ENCODE peak calls at places on chromosomes 4 and X, in five cellular contexts. One of them, this sample, is unnamed.

GRCh38 chr4:26624042-26624441 is 40.2 kb downstream of the TBC1D19 start:
- DNase-seq in foreskin fibroblast: peak
- DNase-seq in endodermal cell: no peak
- DNase-seq in DND-41: no peak
- DNase-seq in heart left ventricle: no peak
- DNase-seq in this sample: no peak

GRCh38 chr4:183905081-183905592 is at the start of gene STOX2:
- DNase-seq in endodermal cell: peak
- DNase-seq in heart left ventricle: peak
- DNase-seq in foreskin fibroblast: no peak
- DNase-seq in DND-41: no peak
- DNase-seq in this sample: peak

GRCh38 chr4:92387459-92388069 is 83.8 kb downstream of the GRID2 start:
- DNase-seq in DND-41: no peak
- DNase-seq in endodermal cell: no peak
- DNase-seq in heart left ventricle: no peak
- DNase-seq in foreskin fibroblast: no peak
- DNase-seq in this sample: peak

GRCh38 chr4:8346838-8347605 is 77.5 kb downstream of the HTRA3 start:
- DNase-seq in foreskin fibroblast: no peak
- DNase-seq in DND-41: no peak
- DNase-seq in endodermal cell: peak
- DNase-seq in heart left ventricle: peak
- DNase-seq in this sample: no peak

GRCh38 chr4:119942806-119943205 is 123.8 kb downstream of the MAD2L1 start:
- DNase-seq in heart left ventricle: no peak
- DNase-seq in foreskin fibroblast: peak
- DNase-seq in endodermal cell: no peak
- DNase-seq in DND-41: no peak
- DNase-seq in this sample: no peak

GRCh38 chrX:85114776-85115175 is 111.1 kb downstream of the APOOL start:
- DNase-seq in endodermal cell: no peak
- DNase-seq in DND-41: no peak
- DNase-seq in heart left ventricle: no peak
- DNase-seq in foreskin fibroblast: no peak
- DNase-seq in this sample: no peak

GRCh38 chr4:154126276-154126675 is 337.4 kb upstream of the SFRP2 start:
- DNase-seq in endodermal cell: no peak
- DNase-seq in DND-41: no peak
- DNase-seq in heart left ventricle: no peak
- DNase-seq in foreskin fibroblast: peak
- DNase-seq in this sample: no peak

GRCh38 chrX:40759374-40759773 is 24.0 kb upstream of the MED14 start:
- DNase-seq in endodermal cell: no peak
- DNase-seq in heart left ventricle: no peak
- DNase-seq in DND-41: no peak
- DNase-seq in foreskin fibroblast: no peak
- DNase-seq in this sample: no peak

GRCh38 chr4:3212391-3213100 is 36.4 kb upstream of the MSANTD1 start:
- DNase-seq in heart left ventricle: peak
- DNase-seq in endodermal cell: no peak
- DNase-seq in foreskin fibroblast: no peak
- DNase-seq in DND-41: no peak
- DNase-seq in this sample: no peak

GRCh38 chrX:103704863-103705262 is 5.8 kb upstream of the TMEM31 start:
- DNase-seq in DND-41: no peak
- DNase-seq in endodermal cell: no peak
- DNase-seq in foreskin fibroblast: no peak
- DNase-seq in heart left ventricle: no peak
- DNase-seq in this sample: no peak

GRCh38 chrX:101417981-101418841 is 10.2 kb downstream of the HNRNPH2 start:
- DNase-seq in heart left ventricle: peak
- DNase-seq in DND-41: no peak
- DNase-seq in endodermal cell: peak
- DNase-seq in foreskin fibroblast: no peak
- DNase-seq in this sample: no peak

GRCh38 chr4:55237839-55238238 is 108.2 kb upstream of the SRD5A3 start:
- DNase-seq in endodermal cell: no peak
- DNase-seq in heart left ventricle: no peak
- DNase-seq in foreskin fibroblast: no peak
- DNase-seq in DND-41: no peak
- DNase-seq in this sample: peak

GRCh38 chrX:140157611-140158010 is 192.3 kb upstream of the CXorf66 start:
- DNase-seq in foreskin fibroblast: no peak
- DNase-seq in DND-41: no peak
- DNase-seq in endodermal cell: no peak
- DNase-seq in heart left ventricle: no peak
- DNase-seq in this sample: no peak

GRCh38 chr4:83334425-83335241 is at the start of gene HPSE:
- DNase-seq in DND-41: peak
- DNase-seq in heart left ventricle: peak
- DNase-seq in foreskin fibroblast: peak
- DNase-seq in endodermal cell: peak
- DNase-seq in this sample: peak

GRCh38 chr4:52813546-52813945 is 48.6 kb upstream of the RASL11B start:
- DNase-seq in DND-41: no peak
- DNase-seq in foreskin fibroblast: no peak
- DNase-seq in heart left ventricle: no peak
- DNase-seq in endodermal cell: no peak
- DNase-seq in this sample: no peak

GRCh38 chr4:179399054-179399782 is 1957.0 kb upstream of the AGA start:
- DNase-seq in endodermal cell: no peak
- DNase-seq in foreskin fibroblast: no peak
- DNase-seq in heart left ventricle: no peak
- DNase-seq in DND-41: no peak
- DNase-seq in this sample: no peak

GRCh38 chr4:113248320-113248719 is 198.9 kb downstream of the ANK2 start:
- DNase-seq in DND-41: no peak
- DNase-seq in endodermal cell: peak
- DNase-seq in foreskin fibroblast: no peak
- DNase-seq in heart left ventricle: no peak
- DNase-seq in this sample: no peak

GRCh38 chr4:151215295-151215694 is 61.7 kb upstream of the PRSS48 start:
- DNase-seq in DND-41: no peak
- DNase-seq in heart left ventricle: no peak
- DNase-seq in endodermal cell: no peak
- DNase-seq in foreskin fibroblast: no peak
- DNase-seq in this sample: no peak

GRCh38 chrX:69027181-69028005 is 137.9 kb downstream of the PJA1 start:
- DNase-seq in heart left ventricle: no peak
- DNase-seq in endodermal cell: peak
- DNase-seq in foreskin fibroblast: no peak
- DNase-seq in DND-41: no peak
- DNase-seq in this sample: no peak

GRCh38 chr4:125773502-125773901 is 458.7 kb downstream of the FAT4 start:
- DNase-seq in endodermal cell: no peak
- DNase-seq in foreskin fibroblast: no peak
- DNase-seq in DND-41: no peak
- DNase-seq in heart left ventricle: no peak
- DNase-seq in this sample: no peak

GRCh38 chr4:180840142-180840541 is 1403.1 kb upstream of the TENM3 start:
- DNase-seq in foreskin fibroblast: no peak
- DNase-seq in endodermal cell: no peak
- DNase-seq in heart left ventricle: no peak
- DNase-seq in DND-41: no peak
- DNase-seq in this sample: no peak

GRCh38 chr4:7429069-7429416 is 5.7 kb downstream of the PSAPL1 start:
- DNase-seq in DND-41: no peak
- DNase-seq in endodermal cell: no peak
- DNase-seq in foreskin fibroblast: no peak
- DNase-seq in heart left ventricle: peak
- DNase-seq in this sample: no peak

GRCh38 chr4:70754470-70754869 is 32.7 kb downstream of the RUFY3 start:
- DNase-seq in heart left ventricle: no peak
- DNase-seq in foreskin fibroblast: no peak
- DNase-seq in endodermal cell: no peak
- DNase-seq in DND-41: no peak
- DNase-seq in this sample: no peak

GRCh38 chr4:155761916-155762315 is 3.1 kb downstream of the GUCY1B1 start:
- DNase-seq in endodermal cell: no peak
- DNase-seq in heart left ventricle: no peak
- DNase-seq in foreskin fibroblast: no peak
- DNase-seq in DND-41: no peak
- DNase-seq in this sample: no peak

GRCh38 chr4:163892417-163892816 is 397.9 kb downstream of the TMA16 start:
- DNase-seq in endodermal cell: no peak
- DNase-seq in heart left ventricle: no peak
- DNase-seq in DND-41: no peak
- DNase-seq in foreskin fibroblast: no peak
- DNase-seq in this sample: no peak

GRCh38 chrX:46573331-46573895 is at the start of gene CHST7:
- DNase-seq in endodermal cell: peak
- DNase-seq in foreskin fibroblast: peak
- DNase-seq in DND-41: peak
- DNase-seq in heart left ventricle: peak
- DNase-seq in this sample: peak

GRCh38 chrX:137748827-137749226 is 182.9 kb downstream of the ZIC3 start:
- DNase-seq in DND-41: no peak
- DNase-seq in foreskin fibroblast: no peak
- DNase-seq in endodermal cell: peak
- DNase-seq in heart left ventricle: no peak
- DNase-seq in this sample: no peak

GRCh38 chr4:157700898-157701694 is 471.7 kb downstream of the GASK1B start:
- DNase-seq in heart left ventricle: no peak
- DNase-seq in endodermal cell: no peak
- DNase-seq in foreskin fibroblast: no peak
- DNase-seq in DND-41: no peak
- DNase-seq in this sample: no peak

GRCh38 chr4:4368821-4369580 is 17.9 kb upstream of the NSG1 start:
- DNase-seq in foreskin fibroblast: no peak
- DNase-seq in endodermal cell: no peak
- DNase-seq in DND-41: no peak
- DNase-seq in heart left ventricle: no peak
- DNase-seq in this sample: no peak

GRCh38 chr4:20895988-20896387 is 195.7 kb downstream of the PACRGL start:
- DNase-seq in foreskin fibroblast: no peak
- DNase-seq in DND-41: no peak
- DNase-seq in endodermal cell: no peak
- DNase-seq in heart left ventricle: no peak
- DNase-seq in this sample: no peak

GRCh38 chr4:37268311-37268710 is 23.8 kb downstream of the NWD2 start:
- DNase-seq in foreskin fibroblast: no peak
- DNase-seq in heart left ventricle: no peak
- DNase-seq in endodermal cell: no peak
- DNase-seq in DND-41: no peak
- DNase-seq in this sample: no peak

GRCh38 chr4:56908206-56909082 is 744 bp downstream of the REST start:
- DNase-seq in endodermal cell: peak
- DNase-seq in DND-41: peak
- DNase-seq in foreskin fibroblast: peak
- DNase-seq in heart left ventricle: peak
- DNase-seq in this sample: no peak

GRCh38 chr4:26242451-26242850 is 78.4 kb upstream of the RBPJ start:
- DNase-seq in DND-41: no peak
- DNase-seq in foreskin fibroblast: no peak
- DNase-seq in heart left ventricle: no peak
- DNase-seq in endodermal cell: no peak
- DNase-seq in this sample: no peak

GRCh38 chr4:91837608-91838029 is 466.1 kb upstream of the GRID2 start:
- DNase-seq in heart left ventricle: no peak
- DNase-seq in DND-41: no peak
- DNase-seq in foreskin fibroblast: no peak
- DNase-seq in endodermal cell: no peak
- DNase-seq in this sample: no peak

GRCh38 chr4:94519925-94520789 is 68.4 kb downstream of the PDLIM5 start:
- DNase-seq in heart left ventricle: no peak
- DNase-seq in DND-41: no peak
- DNase-seq in foreskin fibroblast: no peak
- DNase-seq in endodermal cell: no peak
- DNase-seq in this sample: peak
- H3K4me3 ChIP-seq in heart left ventricle: no peak
- H3K4me3 ChIP-seq in DND-41: no peak
- H3K4me3 ChIP-seq in foreskin fibroblast: no peak
- H3K4me3 ChIP-seq in endodermal cell: no peak
- H3K4me3 ChIP-seq in this sample: no peak

GRCh38 chrX:135421537-135421931 is 210 bp upstream of the SMIM10L2A start:
- DNase-seq in DND-41: no peak
- DNase-seq in foreskin fibroblast: peak
- DNase-seq in endodermal cell: peak
- DNase-seq in heart left ventricle: peak
- DNase-seq in this sample: peak

GRCh38 chrX:135420831-135421230 is 913 bp upstream of the SMIM10L2A start:
- DNase-seq in heart left ventricle: no peak
- DNase-seq in endodermal cell: no peak
- DNase-seq in DND-41: no peak
- DNase-seq in foreskin fibroblast: no peak
- DNase-seq in this sample: no peak

GRCh38 chrX:135424469-135424868 is 2.7 kb downstream of the SMIM10L2A start:
- DNase-seq in DND-41: no peak
- DNase-seq in heart left ventricle: no peak
- DNase-seq in foreskin fibroblast: no peak
- DNase-seq in endodermal cell: no peak
- DNase-seq in this sample: no peak

GRCh38 chrX:135425026-135425425 is 3.3 kb downstream of the SMIM10L2A start:
- DNase-seq in endodermal cell: no peak
- DNase-seq in foreskin fibroblast: no peak
- DNase-seq in heart left ventricle: no peak
- DNase-seq in DND-41: no peak
- DNase-seq in this sample: no peak

GRCh38 chrX:135421932-135422809 is at the start of gene SMIM10L2A:
- DNase-seq in endodermal cell: peak
- DNase-seq in foreskin fibroblast: no peak
- DNase-seq in heart left ventricle: no peak
- DNase-seq in DND-41: no peak
- DNase-seq in this sample: no peak
- H3K4me3 ChIP-seq in endodermal cell: peak
- H3K4me3 ChIP-seq in foreskin fibroblast: peak
- H3K4me3 ChIP-seq in heart left ventricle: peak
- H3K4me3 ChIP-seq in DND-41: no peak
- H3K4me3 ChIP-seq in this sample: peak

GRCh38 chrX:110412971-110413726 is 54.5 kb downstream of the RTL9 start:
- DNase-seq in heart left ventricle: peak
- DNase-seq in DND-41: peak
- DNase-seq in endodermal cell: peak
- DNase-seq in foreskin fibroblast: no peak
- DNase-seq in this sample: peak
- H3K4me3 ChIP-seq in heart left ventricle: no peak
- H3K4me3 ChIP-seq in DND-41: no peak
- H3K4me3 ChIP-seq in endodermal cell: no peak
- H3K4me3 ChIP-seq in foreskin fibroblast: no peak
- H3K4me3 ChIP-seq in this sample: no peak

GRCh38 chr4:46993075-46994006 is at the start of gene GABRA4:
- DNase-seq in DND-41: no peak
- DNase-seq in foreskin fibroblast: no peak
- DNase-seq in heart left ventricle: peak
- DNase-seq in endodermal cell: peak
- DNase-seq in this sample: no peak
- H3K4me3 ChIP-seq in DND-41: no peak
- H3K4me3 ChIP-seq in foreskin fibroblast: no peak
- H3K4me3 ChIP-seq in heart left ventricle: peak
- H3K4me3 ChIP-seq in endodermal cell: peak
- H3K4me3 ChIP-seq in this sample: no peak